ENCODE peak calls at places on chromosomes 6 and 20, in six cellular contexts. T is AG09319, W is B cell, G is left ventricle myocardium inferior, Y is astrocyte of the spinal cord, B is mammary epithelial cell. R is an unnamed sample.

GRCh38 chr6:4296552-4296951 is 161.2 kb upstream of the ECI2 start:
- DNase-seq in W (no peak), G (no peak), T (no peak), Y (no peak), B (no peak), R (no peak)

GRCh38 chr20:59807909-59808728 is 125.3 kb downstream of the SYCP2 start:
- DNase-seq in T (no peak), B (no peak), W (peak), Y (no peak), G (no peak), R (no peak)

GRCh38 chr20:13095013-13095412 is 86.2 kb downstream of the SPTLC3 start:
- DNase-seq in Y (no peak), W (no peak), G (no peak), T (no peak), B (no peak), R (no peak)

GRCh38 chr20:20452254-20452676 is 84.4 kb downstream of the INSM1 start:
- DNase-seq in G (peak), T (no peak), W (peak), Y (peak), B (peak), R (peak)

GRCh38 chr6:44040786-44041185 is 86.5 kb downstream of the MRPL14 start:
- DNase-seq in G (no peak), T (no peak), B (no peak), W (no peak), Y (no peak), R (no peak)

GRCh38 chr20:62047666-62048345 is 17.9 kb downstream of the TAF4 start:
- DNase-seq in T (no peak), W (no peak), G (no peak), Y (no peak), B (peak), R (no peak)

GRCh38 chr6:34457392-34457746 is 8.5 kb upstream of the PACSIN1 start:
- DNase-seq in Y (no peak), B (no peak), T (no peak), W (no peak), G (no peak), R (no peak)

GRCh38 chr6:112282217-112282616 is 27.9 kb upstream of the LAMA4 start:
- DNase-seq in B (peak), G (peak), Y (peak), T (no peak), W (no peak), R (no peak)

GRCh38 chr20:8853805-8854338 is 215.0 kb upstream of the PLCB4 start:
- DNase-seq in G (no peak), Y (peak), T (no peak), B (peak), W (peak), R (peak)

GRCh38 chr20:7144464-7144863 is 377.0 kb downstream of the BMP2 start:
- DNase-seq in T (no peak), G (no peak), Y (no peak), B (no peak), W (no peak), R (no peak)

GRCh38 chr20:32685541-32686529 is 12.1 kb upstream of the C20orf203 start:
- DNase-seq in Y (peak), W (no peak), G (peak), T (peak), B (no peak), R (no peak)

GRCh38 chr6:19465240-19465639 is 371.9 kb upstream of the ID4 start:
- DNase-seq in B (no peak), Y (no peak), T (no peak), W (no peak), G (no peak), R (no peak)

GRCh38 chr20:46031701-46032254 is 2.8 kb downstream of the SLC12A5 start:
- DNase-seq in G (no peak), T (no peak), B (no peak), W (no peak), Y (no peak), R (no peak)

GRCh38 chr6:43986177-43986825 is 141.0 kb downstream of the MRPL14 start:
- DNase-seq in G (no peak), B (no peak), W (no peak), Y (no peak), T (no peak), R (no peak)

GRCh38 chr20:38113401-38114325 is 51.4 kb downstream of the TGM2 start:
- DNase-seq in W (no peak), G (no peak), T (no peak), Y (no peak), B (no peak), R (no peak)

GRCh38 chr6:19669206-19669605 is 168.0 kb upstream of the ID4 start:
- DNase-seq in B (no peak), G (no peak), Y (no peak), W (no peak), T (no peak), R (no peak)

GRCh38 chr6:126696921-126697693 is 357.2 kb downstream of the CENPW start:
- DNase-seq in G (no peak), T (peak), W (no peak), Y (no peak), B (no peak), R (no peak)

GRCh38 chr6:126698732-126699240 is 358.9 kb downstream of the CENPW start:
- DNase-seq in B (no peak), W (no peak), Y (no peak), T (no peak), G (no peak), R (no peak)

GRCh38 chr6:126701799-126702198 is 361.9 kb downstream of the CENPW start:
- DNase-seq in T (no peak), B (no peak), G (no peak), W (no peak), Y (peak), R (no peak)
- TF ChIP-seq CTCF in T (no peak), B (no peak), G (no peak), W (no peak), Y (no peak), R (no peak)

DNA sequence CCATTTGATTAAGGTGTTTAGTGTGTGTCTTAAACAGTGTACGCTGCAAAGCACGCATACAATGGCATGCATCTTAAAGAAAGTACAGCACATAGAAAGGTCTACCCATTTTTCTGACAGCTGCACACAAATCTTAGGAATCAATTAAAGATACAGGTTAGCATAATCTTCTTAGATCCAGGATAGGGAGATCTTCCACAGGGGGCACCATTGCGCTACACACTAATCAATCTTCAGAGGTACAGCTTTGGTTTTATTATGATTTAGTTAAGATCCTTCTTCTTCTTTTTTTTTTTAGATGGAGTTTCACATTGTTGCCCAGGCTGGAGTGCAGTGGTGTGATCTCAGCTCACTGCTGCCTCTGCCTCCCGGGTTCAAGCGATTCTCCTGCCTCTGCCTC is 63.7 kb upstream of the BEND3 start:
- DNase-seq in T (peak), Y (no peak), W (no peak), B (no peak), G (no peak), R (no peak)
- TF ChIP-seq CTCF in T (peak), Y (no peak), W (no peak), B (peak), G (no peak), R (no peak)

DNA sequence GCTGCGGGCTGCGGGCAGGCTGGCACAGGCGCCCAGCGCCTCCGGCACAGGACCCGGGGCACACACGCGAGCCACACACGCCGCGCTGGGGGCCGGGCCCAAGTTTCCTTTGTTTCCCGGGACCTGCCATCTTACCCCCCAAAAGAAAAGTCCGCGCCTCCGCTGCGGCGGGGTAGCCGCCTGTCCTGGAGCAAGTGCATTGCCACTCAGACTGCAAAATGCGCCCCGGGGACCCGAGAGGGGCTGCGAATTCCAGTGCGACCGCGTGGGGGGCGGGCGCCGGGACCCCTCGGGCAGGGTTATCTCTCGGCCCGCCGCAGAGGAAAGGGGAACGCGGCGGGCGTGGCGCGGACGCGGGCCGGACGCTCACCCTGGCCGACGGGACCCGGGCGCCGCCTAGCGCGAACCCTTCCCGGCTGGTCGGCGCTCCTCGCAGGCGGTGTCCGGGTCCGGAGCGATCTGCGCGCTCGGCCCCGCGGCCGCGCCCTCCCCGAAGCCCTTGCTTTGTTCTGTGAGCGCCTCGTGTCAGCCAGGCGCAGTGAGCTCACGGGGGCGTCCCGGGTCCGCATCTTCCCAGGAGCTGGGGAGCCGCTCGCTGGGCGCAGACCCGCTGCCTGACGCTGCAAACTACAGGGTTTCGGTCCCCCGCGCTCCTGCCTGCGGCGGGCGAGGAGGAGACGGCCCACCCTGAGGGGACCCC is 620 bp upstream of the CD24 start:
- DNase-seq in T (no peak), Y (peak), B (peak), W (peak), G (peak), R (no peak)
- TF ChIP-seq CTCF in T (no peak), Y (peak), B (peak), W (no peak), G (peak), R (no peak)

GRCh38 chr20:18793625-18794427 is 19.8 kb upstream of the SCP2D1 start:
- DNase-seq in W (peak), T (peak), B (peak), G (peak), Y (peak), R (peak)
- TF ChIP-seq CTCF in W (peak), T (no peak), B (no peak), G (peak), Y (peak), R (no peak)

DNA sequence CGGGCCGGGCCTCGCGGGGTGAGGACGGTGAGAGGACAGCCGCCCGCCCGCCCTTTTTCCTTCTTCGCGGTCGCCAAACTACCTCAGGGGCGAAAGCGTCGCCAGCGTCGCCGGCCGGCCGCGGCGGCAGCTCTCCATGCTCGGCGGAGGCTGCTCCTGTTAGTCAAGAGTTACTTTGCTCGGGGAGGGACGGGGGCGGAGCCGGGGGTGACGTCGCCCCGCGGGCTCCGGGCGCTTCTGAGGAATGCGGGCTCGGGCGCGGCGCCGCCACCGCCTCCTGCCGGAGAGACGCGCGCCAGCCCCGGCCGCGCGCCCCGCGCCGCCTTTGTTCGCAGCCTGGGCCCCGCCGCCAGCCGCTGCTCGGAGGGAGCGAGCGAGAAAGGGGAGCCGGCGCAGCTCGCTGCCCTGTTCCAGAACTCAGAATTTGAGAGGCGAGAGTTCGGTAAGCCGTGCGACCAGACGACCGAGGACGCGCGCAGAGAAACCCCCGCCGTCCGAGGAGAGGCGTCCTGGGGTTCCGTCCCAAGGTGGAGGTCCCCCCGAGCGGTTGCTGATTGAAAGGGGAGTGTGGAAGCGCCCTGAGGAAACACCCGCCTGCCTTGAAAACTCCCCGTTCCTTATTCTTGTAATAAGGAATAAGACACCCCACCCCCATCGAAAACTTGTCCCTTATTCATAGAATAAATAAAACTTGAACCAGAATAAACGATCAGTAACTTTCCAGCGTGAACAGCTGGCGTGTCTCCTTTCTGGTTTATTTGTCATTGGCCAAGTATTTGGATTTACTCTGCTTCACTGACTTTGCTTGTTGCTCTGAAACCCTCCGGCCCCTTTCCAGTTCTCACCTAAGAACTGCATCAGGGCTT is at the start of gene PTPRK:
- DNase-seq in T (peak), B (peak), G (peak), Y (peak), W (peak), R (peak)
- TF ChIP-seq CTCF in T (peak), B (peak), G (peak), Y (peak), W (peak), R (peak)

DNA sequence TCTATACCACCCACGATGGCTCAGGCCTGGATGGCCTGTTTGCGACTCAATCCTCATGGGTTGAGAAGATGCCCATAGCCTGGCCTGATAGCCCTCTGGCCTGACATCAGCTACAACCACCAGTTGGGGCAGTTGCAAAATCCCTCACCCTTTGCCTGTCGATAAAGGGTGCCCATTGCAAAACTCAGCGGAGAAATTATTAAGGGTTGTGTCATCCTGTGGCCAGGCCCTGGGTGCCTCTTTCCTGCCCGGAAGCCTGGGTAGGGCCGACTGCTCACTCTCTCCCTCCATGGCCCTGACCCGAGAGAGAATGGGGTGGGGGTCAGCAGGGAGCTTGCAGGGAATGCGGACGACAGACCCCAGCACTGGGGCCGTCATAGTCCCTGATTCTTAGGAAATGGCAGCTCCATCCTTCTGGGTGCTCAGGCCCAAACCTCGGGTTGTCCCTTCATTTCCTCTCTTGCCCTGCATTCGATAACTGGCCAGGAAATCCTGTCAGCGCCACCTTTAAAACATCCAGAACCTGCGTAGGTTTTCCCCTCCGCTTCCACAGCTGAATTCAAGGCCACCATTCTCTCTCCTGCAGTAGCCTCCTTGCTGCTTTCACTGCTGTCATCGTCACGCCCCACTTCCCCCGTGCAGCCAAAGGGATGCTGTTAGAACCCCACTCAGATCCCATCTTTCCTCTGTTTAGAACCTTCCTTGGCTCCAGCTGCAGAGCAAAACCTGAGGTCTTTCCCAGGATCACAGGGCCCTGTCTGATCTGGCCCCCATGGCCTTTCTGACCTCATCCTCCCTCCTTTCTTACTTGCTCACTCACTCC is 31.1 kb downstream of the CEBPB start:
- DNase-seq in G (peak), Y (no peak), W (no peak), B (peak), T (peak), R (no peak)
- TF ChIP-seq CTCF in G (no peak), Y (no peak), W (no peak), B (no peak), T (peak), R (no peak)

GRCh38 chr6:151241853-151242252 is 2.1 kb downstream of the AKAP12 start:
- DNase-seq in G (no peak), W (no peak), Y (peak), B (no peak), T (no peak), R (no peak)

GRCh38 chr6:151242420-151242841 is 2.7 kb downstream of the AKAP12 start:
- DNase-seq in G (no peak), W (no peak), T (no peak), Y (peak), B (no peak), R (no peak)

GRCh38 chr6:151240861-151241642 is 1.3 kb downstream of the AKAP12 start:
- DNase-seq in G (peak), B (peak), T (peak), W (peak), Y (peak), R (no peak)

GRCh38 chr6:151239603-151240035 is at the start of gene AKAP12:
- DNase-seq in G (peak), W (no peak), B (no peak), Y (no peak), T (peak), R (peak)

DNA sequence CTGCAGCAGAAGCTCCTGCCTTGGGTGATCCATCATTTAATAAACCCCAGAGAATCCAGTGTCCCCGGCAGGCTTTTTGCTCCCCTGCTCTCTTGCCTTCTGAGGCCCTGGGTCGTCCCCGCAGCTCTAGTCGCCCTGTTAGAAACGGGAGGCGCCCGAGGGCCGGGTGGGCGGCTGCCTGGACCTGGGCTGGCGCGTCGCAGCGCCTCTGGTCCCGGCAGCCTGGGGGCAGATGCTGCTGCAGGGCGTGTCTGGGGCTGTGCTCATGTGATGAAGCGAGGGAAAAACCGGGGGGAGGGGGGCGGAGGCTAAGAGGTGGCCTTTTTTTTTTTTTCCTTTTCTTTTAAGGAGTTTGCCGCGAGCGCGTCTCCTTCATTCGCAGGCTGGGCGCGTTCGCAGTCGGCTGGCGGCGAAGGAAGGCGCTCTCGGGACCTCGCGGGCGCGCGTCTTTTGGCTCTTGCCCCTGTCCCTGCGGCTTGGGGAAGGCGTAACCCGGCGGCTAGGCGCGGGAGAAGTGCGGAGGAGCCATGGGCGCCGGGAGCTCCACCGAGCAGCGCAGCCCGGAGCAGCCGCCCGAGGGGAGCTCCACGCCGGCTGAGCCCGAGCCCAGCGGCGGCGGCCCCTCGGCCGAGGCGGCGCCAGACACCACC is 394 bp downstream of the AKAP12 start:
- DNase-seq in W (peak), Y (peak), G (peak), B (peak), T (peak), R (peak)
- TF ChIP-seq CTCF in W (no peak), Y (peak), G (no peak), B (no peak), T (no peak), R (no peak)